ENCODE peak calls at places on chromosomes 6 and 20, in five cellular contexts. F is CD4-positive, CD25-positive, alpha-beta regulatory T cell; Z is left ventricle myocardium inferior; I is psoas muscle; M is GM23338. T is an unnamed sample. For H3K4me1, the result is how much of the 10 kb centered on the place peaks cover.

GRCh38 chr20:8990770-8991169 is 78.1 kb upstream of the PLCB4 start:
- DNase-seq in F (no peak), Z (no peak), I (no peak), M (no peak), T (no peak)

GRCh38 chr6:132604635-132605150 is 15.2 kb upstream of the TAAR5 start:
- DNase-seq in F (no peak), Z (no peak), I (no peak), M (no peak), T (no peak)

GRCh38 chr6:159540152-159540551 is 152.9 kb downstream of the SOD2 start:
- DNase-seq in F (no peak), Z (no peak), I (no peak), M (peak), T (no peak)

GRCh38 chr6:13851803-13852202 is 37.4 kb upstream of the MCUR1 start:
- DNase-seq in F (no peak), Z (no peak), I (no peak), M (no peak), T (no peak)

GRCh38 chr6:2460216-2460734 is 214.9 kb upstream of the GMDS start:
- DNase-seq in F (no peak), Z (no peak), I (no peak), M (no peak), T (peak)

GRCh38 chr6:111238464-111239119 is 151.3 kb downstream of the SLC16A10 start:
- DNase-seq in F (no peak), Z (no peak), I (no peak), M (no peak), T (no peak)

GRCh38 chr6:14038636-14039035 is 78.9 kb upstream of the CD83 start:
- DNase-seq in F (no peak), Z (no peak), I (no peak), M (no peak), T (no peak)

GRCh38 chr6:120648713-120649112 is 685.6 kb downstream of the TBC1D32 start:
- DNase-seq in F (no peak), Z (no peak), I (no peak), M (no peak), T (no peak)

GRCh38 chr6:154555075-154555677 is 44.7 kb upstream of the CNKSR3 start:
- DNase-seq in F (no peak), Z (no peak), I (no peak), M (no peak), T (no peak)

GRCh38 chr20:30598460-30599230 is 658.8 kb upstream of the DEFB115 start:
- DNase-seq in F (no peak), Z (no peak), I (no peak), M (no peak), T (no peak)

GRCh38 chr20:22586645-22587310 is 2.4 kb upstream of the FOXA2 start:
- DNase-seq in F (no peak), Z (no peak), I (no peak), M (peak), T (peak)

DNA sequence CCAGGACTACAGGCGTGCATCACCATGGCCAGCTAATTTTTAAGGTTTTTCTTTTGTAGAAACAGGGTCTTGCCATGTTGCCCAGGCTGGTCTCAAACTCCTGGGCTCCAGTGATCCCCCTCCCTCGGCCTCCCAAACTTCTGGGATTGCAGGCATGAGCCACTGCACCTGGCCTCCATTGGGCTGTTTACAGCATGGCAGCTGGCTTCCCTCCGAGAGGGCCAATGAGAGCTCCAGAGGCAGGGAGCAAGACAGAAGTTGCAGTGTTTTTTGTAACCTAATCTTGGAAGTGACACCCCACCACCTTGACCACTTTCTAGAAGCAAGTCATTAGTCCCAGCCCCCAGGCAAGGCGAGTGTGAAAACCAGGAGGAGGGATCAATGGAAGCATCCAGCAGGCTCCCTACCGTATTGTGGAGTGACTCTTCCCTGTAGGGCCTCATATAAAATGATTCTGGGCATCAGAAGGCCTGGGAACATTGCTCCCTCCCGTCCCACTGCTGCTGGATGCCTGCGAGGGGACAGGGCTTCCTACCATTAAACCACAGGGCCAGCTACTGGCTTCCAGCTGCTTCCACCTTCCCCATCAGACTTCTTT is 144.4 kb downstream of the ZDHHC14 start:
- DNase-seq in F (no peak), Z (no peak), I (no peak), M (no peak), T (no peak)
- H3K4me1 ChIP-seq in F (under half), Z (under half), I (under half), M (under half), T (under half)

GRCh38 chr6:100468966-100469859 is 4.5 kb upstream of the SIM1 start:
- DNase-seq in F (no peak), Z (no peak), I (no peak), M (peak), T (peak)
- H3K27ac ChIP-seq in F (no peak), Z (no peak), I (no peak), M (no peak), T (no peak)

DNA sequence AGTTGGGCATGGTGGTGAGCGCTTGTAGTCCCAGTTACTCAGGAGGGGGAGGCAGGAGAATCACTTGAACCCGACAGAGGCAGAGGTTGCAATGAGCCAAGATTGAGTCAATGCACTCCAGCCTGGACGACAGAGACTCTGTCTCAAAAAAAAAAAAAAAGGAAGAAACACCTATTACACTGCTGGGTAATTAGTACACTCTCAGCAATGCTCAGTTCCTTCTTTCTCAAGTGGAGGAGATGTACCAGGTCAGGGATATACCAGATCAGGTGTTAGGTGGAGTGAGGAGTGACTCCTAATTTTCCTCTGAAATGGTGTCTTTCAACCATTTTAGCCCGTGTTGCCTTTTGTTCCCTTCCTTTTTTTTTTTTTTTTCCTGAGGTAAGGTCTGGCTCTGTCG is 30.0 kb upstream of the UBR2 start:
- DNase-seq in F (no peak), Z (no peak), I (no peak), M (no peak), T (no peak)
- H3K4me3 ChIP-seq in F (no peak), Z (no peak), I (no peak), M (no peak), T (no peak)

DNA sequence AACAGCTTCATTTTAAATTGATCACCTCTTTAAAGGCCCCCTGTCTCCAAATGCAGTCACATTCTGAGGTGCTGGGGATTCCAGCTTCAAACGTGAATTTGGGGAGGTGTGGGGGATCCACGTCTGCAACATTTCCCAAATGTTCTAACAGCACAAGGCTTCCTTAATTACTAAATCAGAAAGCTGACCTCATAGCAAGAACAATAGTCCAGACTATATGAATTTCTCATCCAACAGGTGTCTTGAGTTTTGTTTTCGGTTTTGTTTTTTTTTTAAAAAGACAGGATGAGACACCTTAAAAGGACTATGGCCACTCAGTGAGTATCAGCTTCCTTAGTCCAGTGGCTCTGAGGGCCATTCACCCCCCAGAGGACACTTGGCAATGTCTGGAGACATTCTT is 11.5 kb downstream of the ATP9A start:
- DNase-seq in F (no peak), Z (no peak), I (no peak), M (no peak), T (no peak)
- H3K4me1 ChIP-seq in F (under half), Z (under half), I (under half), M (under half), T (under half)

DNA sequence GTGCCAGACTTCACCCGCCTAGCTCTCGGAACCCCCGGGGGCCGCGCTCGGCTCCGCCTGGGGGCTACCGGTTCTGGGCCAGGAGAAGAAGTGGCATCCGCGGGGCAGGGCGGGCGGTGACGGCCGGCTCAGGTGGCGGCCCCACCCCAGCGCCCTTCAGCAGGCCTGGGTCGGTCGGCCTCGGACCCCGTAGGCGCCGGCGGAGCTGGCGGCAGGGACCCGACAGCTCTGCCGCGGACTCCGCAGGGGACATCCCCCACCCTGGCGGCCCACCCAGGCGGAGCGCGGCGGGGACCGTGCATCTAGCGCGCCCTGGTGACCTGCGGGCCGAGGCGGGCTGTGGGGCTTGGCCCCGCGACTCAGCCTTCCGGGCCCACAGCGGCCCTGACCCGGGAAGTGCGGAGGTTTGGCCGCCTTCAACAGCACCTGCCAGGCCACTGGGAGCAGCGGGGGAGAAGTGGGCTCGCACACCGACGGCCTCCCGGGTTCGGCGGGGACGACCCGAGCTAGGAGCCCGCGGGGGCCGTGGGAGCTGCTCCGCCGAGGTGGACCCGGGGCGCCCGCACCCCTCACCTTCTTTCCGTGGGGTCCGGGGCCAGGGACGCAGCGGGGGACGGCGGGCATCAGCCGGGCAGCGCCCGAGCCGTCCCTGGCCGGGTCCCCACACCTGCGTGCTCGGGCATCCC is 87.1 kb downstream of the TMEM242 start:
- DNase-seq in F (no peak), Z (no peak), I (no peak), M (peak), T (no peak)
- H3K27ac ChIP-seq in F (no peak), Z (peak), I (peak), M (no peak), T (no peak)

DNA sequence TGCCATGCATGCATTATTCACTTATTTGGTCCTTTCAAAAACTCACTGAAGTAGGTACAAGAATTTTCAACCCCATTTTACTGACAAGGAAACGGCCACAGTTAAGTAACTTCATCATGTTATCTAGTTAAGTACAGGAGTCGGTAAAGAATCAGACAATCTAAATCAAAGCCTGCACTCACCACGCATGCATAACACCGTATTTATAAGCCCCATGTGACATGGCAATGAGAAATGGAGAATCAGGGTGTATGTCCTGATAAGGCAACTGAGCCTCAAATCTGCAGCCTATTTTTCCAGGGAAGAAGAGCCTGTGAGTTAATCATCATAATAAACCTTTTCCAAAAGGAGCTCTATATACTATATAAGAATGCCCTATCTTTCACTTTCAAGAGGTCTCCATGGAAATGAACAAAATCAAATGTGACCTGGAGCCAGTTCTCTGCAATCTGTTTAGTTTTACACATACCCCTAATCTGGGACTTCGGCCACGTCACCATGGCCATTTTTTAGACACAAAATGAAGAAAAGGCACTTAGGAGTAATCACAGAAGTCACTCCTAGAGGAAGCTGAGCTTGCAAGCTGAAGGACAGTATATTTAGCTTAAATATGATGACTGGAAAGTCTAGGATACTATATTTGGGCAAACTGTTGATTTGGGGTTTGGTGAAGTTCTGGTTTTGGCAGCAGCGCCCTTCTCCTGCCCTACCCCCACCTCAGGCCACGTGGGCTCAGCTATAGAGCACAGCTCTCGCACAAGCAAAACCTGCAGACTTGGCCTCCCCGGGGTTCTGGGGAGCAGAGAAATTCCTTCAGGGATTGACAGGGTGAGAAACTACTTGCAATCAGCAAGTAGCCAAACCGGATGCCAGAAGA is 19.2 kb downstream of the TRAM2 start:
- DNase-seq in F (no peak), Z (no peak), I (no peak), M (peak), T (no peak)
- H3K4me3 ChIP-seq in F (no peak), Z (no peak), I (no peak), M (no peak), T (no peak)

DNA sequence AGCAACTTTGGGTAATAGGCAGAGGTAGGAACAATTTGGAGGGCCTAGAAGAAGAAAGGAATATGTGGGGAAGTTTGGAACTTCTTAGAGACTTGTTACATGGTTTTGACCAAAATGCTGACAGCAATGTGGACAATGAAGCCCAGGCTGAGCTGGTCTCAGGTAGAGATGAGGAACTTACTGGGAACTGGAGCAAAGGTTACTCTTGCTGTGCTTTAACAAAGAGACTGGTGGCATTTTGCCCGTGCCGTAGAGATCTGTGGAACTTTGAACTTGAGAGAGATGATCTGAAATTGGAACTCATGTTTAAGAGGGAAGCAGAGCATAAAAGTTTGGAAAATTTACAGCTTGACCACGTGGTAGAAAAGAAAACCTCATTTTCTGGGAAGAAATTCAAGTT is 28.3 kb upstream of the TMEM200A start:
- DNase-seq in F (no peak), Z (no peak), I (no peak), M (no peak), T (no peak)
- H3K4me1 ChIP-seq in F (under half), Z (under half), I (under half), M (under half), T (under half)

GRCh38 chr6:47264775-47265184 is 44.9 kb downstream of the TNFRSF21 start:
- DNase-seq in F (no peak), Z (no peak), I (no peak), M (no peak), T (no peak)
- H3K27ac ChIP-seq in F (no peak), Z (peak), I (no peak), M (no peak), T (no peak)

GRCh38 chr6:35493307-35493983 is 3.4 kb downstream of the TEAD3 start:
- DNase-seq in F (no peak), Z (peak), I (no peak), M (no peak), T (no peak)

GRCh38 chr6:35496851-35497570 is at the start of gene TEAD3:
- DNase-seq in F (peak), Z (peak), I (peak), M (peak), T (peak)

GRCh38 chr6:35494161-35494563 is 2.7 kb downstream of the TEAD3 start:
- DNase-seq in F (no peak), Z (peak), I (no peak), M (peak), T (peak)

GRCh38 chr6:35496036-35496850 is 636 bp downstream of the TEAD3 start:
- DNase-seq in F (no peak), Z (peak), I (peak), M (peak), T (peak)

DNA sequence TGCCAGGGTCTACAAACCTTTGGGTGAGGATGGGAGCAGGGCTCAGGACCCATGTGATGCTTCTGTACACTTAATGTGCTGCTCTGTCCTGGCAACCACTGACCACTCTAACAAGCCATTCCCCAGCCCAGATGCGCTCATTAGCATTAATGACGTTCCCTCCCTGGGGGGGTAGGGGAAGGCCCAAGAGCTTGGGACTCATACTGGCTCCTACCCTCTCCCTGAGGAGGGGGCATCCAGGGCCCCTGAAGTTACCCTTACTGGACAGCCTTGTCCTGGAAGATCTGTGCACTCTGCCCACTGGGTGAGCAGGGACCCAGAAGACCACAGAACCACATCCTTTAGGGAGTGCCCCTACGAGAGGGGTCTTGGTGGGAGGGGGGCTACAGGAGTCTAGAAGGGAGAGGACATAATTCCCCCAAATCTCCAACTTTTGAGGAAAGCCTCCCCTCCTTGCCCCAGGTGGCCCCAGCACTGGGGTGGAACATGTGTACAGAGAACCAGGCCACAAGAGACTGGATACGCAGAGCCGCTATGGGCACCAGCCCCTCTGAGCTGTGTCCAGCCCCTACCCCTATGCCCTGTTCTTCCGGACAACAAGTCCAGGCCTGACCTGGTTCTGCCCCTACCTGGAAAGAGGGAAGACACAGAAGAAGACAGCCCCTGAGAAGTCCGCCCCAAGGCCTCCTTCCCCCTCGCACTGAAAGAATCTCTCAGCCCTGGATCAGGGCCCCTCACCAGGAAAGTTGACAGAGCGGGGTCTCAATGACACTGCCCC is 1.4 kb downstream of the TEAD3 start:
- DNase-seq in F (no peak), Z (no peak), I (no peak), M (no peak), T (no peak)
- H3K4me3 ChIP-seq in F (no peak), Z (peak), I (peak), M (peak), T (peak)

GRCh38 chr6:119147101-119148053 is 68.9 kb upstream of the FAM184A start:
- DNase-seq in F (no peak), Z (no peak), I (peak), M (no peak), T (peak)
- H3K4me1 ChIP-seq in F (under half), Z (under half), I (under half), M (under half), T (under half)

T was measured in right cardiac atrium.